ENCODE peak calls at places on chromosomes 16 and 17, in five cellular contexts. T is esophagus squamous epithelium, Y is A549, U is uterus, L is HCT116. H is an unnamed sample.

GRCh38 chr17:1830288-1830687 is 483 bp downstream of the RPA1 start:
- DNase-seq in T (no peak), Y (peak; percentile 33), U (no peak), L (no peak), H (peak; percentile 23)

GRCh38 chr16:7366041-7366440 is 33.4 kb downstream of the RBFOX1 start:
- DNase-seq in T (no peak), Y (no peak), U (no peak), L (no peak), H (no peak)

GRCh38 chr17:28747046-28747691 is 3.4 kb downstream of the TRAF4 start:
- DNase-seq in T (no peak), Y (no peak), U (no peak), L (no peak), H (peak; percentile 90)

GRCh38 chr17:58648236-58648635 is 43.6 kb downstream of the TEX14 start:
- DNase-seq in T (no peak), Y (no peak), U (no peak), L (no peak), H (no peak)

GRCh38 chr17:67574658-67575293 is 143.0 kb upstream of the NOL11 start:
- DNase-seq in T (no peak), Y (no peak), U (no peak), L (no peak), H (no peak)

GRCh38 chr17:72030067-72030899 is 90.5 kb upstream of the SOX9 start:
- DNase-seq in T (no peak), Y (peak; percentile 88), U (peak; percentile 16), L (no peak), H (peak; percentile 57)

GRCh38 chr17:47119746-47120520 is 69.2 kb downstream of the CDC27 start:
- DNase-seq in T (no peak), Y (no peak), U (no peak), L (peak; percentile 46), H (no peak)

GRCh38 chr17:34081269-34081668 is 173.8 kb upstream of the CCL2 start:
- DNase-seq in T (no peak), Y (peak; percentile 20), U (no peak), L (no peak), H (no peak)

GRCh38 chr17:55437165-55437605 is 15.6 kb upstream of the MMD start:
- DNase-seq in T (no peak), Y (no peak), U (no peak), L (no peak), H (peak; percentile 35)

DNA sequence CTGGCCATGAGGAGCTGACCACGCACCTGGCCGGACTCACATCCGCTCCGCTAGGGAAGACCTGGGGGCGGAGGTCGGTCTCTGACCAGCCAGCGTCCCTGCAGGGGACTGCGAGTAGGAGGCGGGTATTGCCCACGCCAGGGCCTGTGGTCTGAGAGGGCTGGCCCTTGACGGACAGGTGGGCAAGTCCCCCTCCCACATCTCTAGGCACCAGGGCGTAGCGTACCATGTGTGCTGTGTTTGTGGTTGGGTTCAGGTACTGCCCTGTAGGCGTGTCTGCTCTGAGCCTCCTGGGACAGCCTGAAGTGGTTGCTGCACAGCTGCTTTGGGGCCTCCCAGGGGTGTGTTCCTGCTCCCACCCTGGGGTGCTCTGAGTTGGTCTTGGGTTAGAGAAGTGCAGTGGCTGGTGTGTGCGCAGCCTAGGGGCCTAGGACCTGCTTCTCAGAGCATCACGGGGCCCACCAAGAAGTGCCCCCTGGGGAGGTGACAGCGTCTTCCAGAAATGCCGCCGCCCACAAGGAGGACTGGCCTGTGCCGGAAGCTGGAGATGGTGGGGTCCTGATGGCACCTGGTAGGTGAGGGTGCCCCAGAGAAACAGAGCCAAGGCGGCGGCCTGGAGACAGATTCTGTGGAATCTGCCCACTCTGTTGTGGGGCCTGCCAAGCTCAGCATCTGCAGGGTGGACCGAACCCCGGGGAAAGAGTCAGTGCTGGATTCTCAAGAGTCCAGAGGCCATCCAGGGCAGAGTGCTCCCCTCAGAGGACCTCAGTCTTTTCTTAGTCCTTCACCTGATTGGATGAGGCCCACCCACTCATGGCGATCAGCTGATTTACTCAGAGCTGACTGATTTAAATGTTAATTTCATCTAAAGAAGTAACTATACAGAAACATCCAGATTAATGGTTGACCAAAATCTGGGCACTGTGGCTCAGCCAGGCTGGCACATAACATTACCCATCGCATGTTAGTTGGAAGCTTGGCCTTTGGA is 48.3 kb downstream of the WDR45B start:
- DNase-seq in T (no peak), Y (no peak), U (no peak), L (no peak), H (no peak)
- H3K4me1 ChIP-seq in T (peaks cover 6% of the 10 kb centered on the region), Y (no peaks in the 10 kb centered on the region), U (no peaks in the 10 kb centered on the region), L (no peaks in the 10 kb centered on the region), H (peaks cover 6% of the 10 kb centered on the region)

GRCh38 chr16:15780805-15781204 is 76.0 kb downstream of the MYH11 start:
- DNase-seq in T (no peak), Y (no peak), U (no peak), L (no peak), H (no peak)

GRCh38 chr16:15777533-15778203 is 79.2 kb downstream of the MYH11 start:
- DNase-seq in T (no peak), Y (peak; percentile 74), U (no peak), L (peak; percentile 60), H (peak; percentile 19)

GRCh38 chr16:15778204-15778743 is 78.6 kb downstream of the MYH11 start:
- DNase-seq in T (no peak), Y (no peak), U (no peak), L (no peak), H (no peak)

GRCh38 chr16:15779664-15780351 is 77.0 kb downstream of the MYH11 start:
- DNase-seq in T (no peak), Y (no peak), U (no peak), L (no peak), H (no peak)

DNA sequence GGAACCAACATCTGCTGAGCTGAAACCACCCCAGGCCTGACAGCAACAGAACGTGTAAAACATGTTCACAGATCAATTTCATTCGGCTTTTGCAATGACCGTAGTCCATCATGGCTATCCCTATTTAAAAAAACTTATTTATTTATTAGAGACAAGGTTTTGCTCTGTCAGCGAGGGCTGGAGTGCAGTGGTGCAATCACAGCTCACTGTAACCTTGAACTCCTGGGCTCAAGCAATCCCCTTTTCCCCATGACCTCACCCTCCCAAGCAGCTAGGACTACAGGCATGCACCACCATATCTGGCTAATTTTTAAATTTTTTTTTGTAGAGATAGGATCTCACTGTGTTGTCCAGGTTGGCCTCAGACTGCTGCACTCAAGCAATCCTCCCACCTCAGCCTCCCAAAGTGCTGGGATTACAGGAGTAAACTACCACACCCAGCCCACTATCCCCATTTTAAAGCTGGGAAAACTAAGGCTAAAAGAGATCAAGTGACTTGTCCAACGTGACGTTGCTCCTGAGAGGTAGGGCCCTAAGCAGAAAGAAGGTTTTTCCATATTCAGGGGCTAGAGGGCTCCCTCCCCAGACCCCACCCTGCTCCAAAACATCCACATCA is 77.7 kb downstream of the MYH11 start:
- DNase-seq in T (no peak), Y (no peak), U (no peak), L (no peak), H (no peak)
- H3K4me3 ChIP-seq in T (no peak overlapping the region), Y (no peak overlapping the region), U (no peak overlapping the region), L (no peak overlapping the region), H (no peak overlapping the region)

DNA sequence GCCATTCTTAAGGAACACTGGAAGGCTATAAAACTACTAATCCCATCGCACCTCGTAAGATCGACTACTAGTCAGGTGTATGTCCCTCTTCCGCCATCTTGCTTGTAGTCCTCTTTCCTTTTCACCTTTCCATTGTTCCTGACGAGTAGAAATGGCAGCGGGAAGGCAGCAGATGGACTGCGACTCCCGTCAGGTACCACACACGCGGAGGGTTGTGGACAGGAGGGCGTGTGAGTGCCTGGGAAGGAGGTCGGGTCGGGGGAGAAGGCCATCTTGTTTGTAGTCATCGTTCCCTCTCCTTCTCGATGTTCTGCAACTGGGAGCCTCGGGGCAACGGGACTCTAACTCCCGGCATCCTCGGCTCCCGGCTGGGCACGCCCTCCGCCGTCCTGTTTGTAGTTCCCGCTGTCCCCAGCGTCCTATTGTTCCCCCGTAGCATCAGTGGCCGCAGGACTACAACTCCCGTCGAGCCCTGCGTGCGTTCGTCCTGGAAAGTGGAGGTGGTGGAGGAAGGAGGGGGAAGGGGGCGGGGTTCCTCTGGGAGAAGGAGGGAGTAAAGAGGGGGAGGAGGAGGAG is 324 bp upstream of the FBXL19 start:
- DNase-seq in T (peak; percentile 91), Y (peak; percentile 97), U (peak; percentile 99), L (peak; percentile 99), H (peak; percentile 100)
- TF ChIP-seq POLR2A in T (no peak), Y (peak; percentile 67), U (peak; percentile 51), L (peak; percentile 26), H (peak; percentile 48)

GRCh38 chr17:17931159-17931558 is 41.0 kb downstream of the TOM1L2 start:
- DNase-seq in T (no peak), Y (no peak), U (no peak), L (no peak), H (no peak)

GRCh38 chr17:17935321-17936271 is 36.6 kb downstream of the TOM1L2 start:
- DNase-seq in T (no peak), Y (peak; percentile 34), U (no peak), L (no peak), H (no peak)

GRCh38 chr17:17934214-17934613 is 38.0 kb downstream of the TOM1L2 start:
- DNase-seq in T (no peak), Y (no peak), U (no peak), L (no peak), H (no peak)

GRCh38 chr17:17934796-17935195 is 37.4 kb downstream of the TOM1L2 start:
- DNase-seq in T (no peak), Y (no peak), U (no peak), L (no peak), H (no peak)

DNA sequence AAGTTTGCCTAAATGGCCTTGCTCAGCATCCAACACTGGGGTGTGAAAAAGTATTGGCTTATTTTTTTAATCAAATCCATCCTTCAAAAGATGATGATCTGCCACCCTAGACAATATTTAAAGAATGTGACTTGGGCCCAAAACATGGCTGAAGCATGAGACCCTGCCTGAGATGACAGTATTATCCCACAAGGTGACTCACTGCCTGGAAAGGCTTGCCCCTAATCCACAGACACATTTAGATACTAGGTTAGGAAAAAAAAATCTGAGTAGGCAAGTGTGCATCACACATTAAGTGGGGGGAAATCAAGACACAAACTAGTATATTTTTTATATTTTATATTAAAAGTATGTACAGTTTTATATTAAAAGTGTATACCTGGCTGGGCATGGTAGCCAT is 38.4 kb downstream of the TOM1L2 start:
- DNase-seq in T (no peak), Y (no peak), U (no peak), L (no peak), H (no peak)
- H3K4me1 ChIP-seq in T (peaks cover 33% of the 10 kb centered on the region), Y (peaks cover 27% of the 10 kb centered on the region), U (no peaks in the 10 kb centered on the region), L (peaks cover 28% of the 10 kb centered on the region), H (peaks cover 53% of the 10 kb centered on the region)

DNA sequence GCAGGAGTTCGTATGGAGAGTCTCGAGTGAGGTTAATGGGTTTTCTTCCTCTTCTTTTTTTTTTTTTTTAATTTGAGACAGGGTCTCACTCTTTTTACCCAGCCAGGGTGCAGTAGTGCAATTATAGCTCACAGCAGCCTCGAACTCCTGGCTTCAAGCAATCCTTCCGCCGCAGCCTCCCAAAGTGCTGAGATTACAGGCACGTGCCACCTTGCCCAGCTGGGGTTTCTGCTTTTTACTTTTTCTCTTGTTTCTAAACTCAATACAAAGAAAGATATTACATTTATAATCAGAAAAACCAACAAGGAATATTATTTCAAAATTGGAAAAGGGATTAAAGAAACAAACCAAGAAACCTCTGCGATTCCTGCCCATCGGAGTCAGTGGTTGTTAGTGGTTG is 175.9 kb downstream of the SEC14L1 start:
- DNase-seq in T (no peak), Y (no peak), U (no peak), L (no peak), H (no peak)
- H3K4me3 ChIP-seq in T (no peak overlapping the region), Y (no peak overlapping the region), U (no peak overlapping the region), L (no peak overlapping the region), H (no peak overlapping the region)